ENCODE peak calls at places on chromosomes 6 and 20, in seven cellular contexts. V is A549, H is ovary, F is transverse colon, T is sigmoid colon, Y is SK-N-SH, C is stomach. S is an unnamed sample.

GRCh38 chr20:22492497-22492896 is 91.9 kb downstream of the FOXA2 start:
- DNase-seq in V (peak), H (no peak), F (no peak), T (no peak), Y (no peak), C (no peak), S (no peak)

GRCh38 chr6:159606786-159607185 is 86.3 kb downstream of the SOD2 start:
- DNase-seq in V (no peak), H (no peak), F (no peak), T (no peak), Y (no peak), C (no peak), S (no peak)

GRCh38 chr6:19837511-19838441 is 606 bp downstream of the ID4 start:
- DNase-seq in V (peak), H (peak), F (peak), T (peak), Y (peak), C (peak), S (no peak)

GRCh38 chr6:11196511-11197174 is 35.8 kb downstream of the NEDD9 start:
- DNase-seq in V (no peak), H (no peak), F (no peak), T (no peak), Y (no peak), C (no peak), S (no peak)

GRCh38 chr6:133983099-133983939 is 30.3 kb downstream of the TBPL1 start:
- DNase-seq in V (no peak), H (peak), F (no peak), T (no peak), Y (no peak), C (no peak), S (peak)

GRCh38 chr6:157763129-157763893 is 59.7 kb upstream of the SNX9 start:
- DNase-seq in V (peak), H (peak), F (peak), T (peak), Y (no peak), C (peak), S (peak)

GRCh38 chr20:46840054-46840729 is 54.5 kb upstream of the EYA2 start:
- DNase-seq in V (no peak), H (no peak), F (no peak), T (no peak), Y (no peak), C (no peak), S (no peak)

GRCh38 chr20:22414354-22414753 is 170.0 kb downstream of the FOXA2 start:
- DNase-seq in V (peak), H (no peak), F (no peak), T (no peak), Y (no peak), C (no peak), S (peak)

GRCh38 chr6:45923831-45924391 is 91.7 kb downstream of the CLIC5 start:
- DNase-seq in V (no peak), H (no peak), F (no peak), T (no peak), Y (no peak), C (no peak), S (no peak)

GRCh38 chr6:129567374-129567773 is 142.6 kb downstream of the ARHGAP18 start:
- DNase-seq in V (peak), H (no peak), F (no peak), T (no peak), Y (no peak), C (no peak), S (peak)

GRCh38 chr20:11395581-11395980 is 522.1 kb upstream of the BTBD3 start:
- DNase-seq in V (no peak), H (no peak), F (no peak), T (no peak), Y (no peak), C (no peak), S (no peak)

GRCh38 chr20:48147326-48147725 is 362.0 kb upstream of the SULF2 start:
- DNase-seq in V (no peak), H (peak), F (no peak), T (no peak), Y (no peak), C (no peak), S (no peak)

GRCh38 chr6:130466052-130466743 is 100.4 kb downstream of the TMEM200A start:
- DNase-seq in V (no peak), H (no peak), F (no peak), T (no peak), Y (no peak), C (no peak), S (no peak)

GRCh38 chr6:16132909-16133308 is 4.0 kb downstream of the MYLIP start:
- DNase-seq in V (no peak), H (no peak), F (no peak), T (no peak), Y (peak), C (no peak), S (no peak)

GRCh38 chr6:129317931-129318820 is 391.8 kb downstream of the ARHGAP18 start:
- DNase-seq in V (peak), H (no peak), F (no peak), T (no peak), Y (no peak), C (no peak), S (no peak)

GRCh38 chr20:11807070-11807741 is 110.5 kb upstream of the BTBD3 start:
- DNase-seq in V (peak), H (no peak), F (no peak), T (no peak), Y (no peak), C (no peak), S (no peak)

GRCh38 chr6:109894181-109894580 is 83.9 kb upstream of the GPR6 start:
- DNase-seq in V (no peak), H (no peak), F (no peak), T (no peak), Y (no peak), C (no peak), S (no peak)

GRCh38 chr20:17523326-17523725 is 7.9 kb downstream of the BFSP1 start:
- DNase-seq in V (no peak), H (no peak), F (no peak), T (peak), Y (no peak), C (no peak), S (no peak)

GRCh38 chr20:44251284-44251683 is 4.2 kb downstream of the GDAP1L1 start:
- DNase-seq in V (no peak), H (no peak), F (no peak), T (no peak), Y (no peak), C (no peak), S (no peak)

GRCh38 chr6:53984163-53984562 is 127.1 kb upstream of the MLIP start:
- DNase-seq in V (peak), H (no peak), F (no peak), T (no peak), Y (no peak), C (no peak), S (no peak)

GRCh38 chr6:158793432-158793831 is 25.7 kb downstream of the EZR start:
- DNase-seq in V (peak), H (no peak), F (peak), T (no peak), Y (peak), C (peak), S (peak)

GRCh38 chr6:79450984-79451383 is 86.2 kb downstream of the LCA5 start:
- DNase-seq in V (no peak), H (no peak), F (no peak), T (no peak), Y (no peak), C (no peak), S (no peak)

GRCh38 chr20:38260025-38260377 is 534 bp downstream of the KIAA1755 start:
- DNase-seq in V (no peak), H (no peak), F (no peak), T (no peak), Y (peak), C (no peak), S (no peak)

GRCh38 chr20:40359127-40359892 is 329.7 kb downstream of the MAFB start:
- DNase-seq in V (no peak), H (no peak), F (no peak), T (no peak), Y (no peak), C (no peak), S (no peak)

GRCh38 chr6:14165091-14165490 is 47.5 kb downstream of the CD83 start:
- DNase-seq in V (no peak), H (no peak), F (no peak), T (no peak), Y (no peak), C (no peak), S (no peak)

GRCh38 chr20:9591080-9591479 is 76.7 kb downstream of the LAMP5 start:
- DNase-seq in V (no peak), H (no peak), F (no peak), T (no peak), Y (no peak), C (no peak), S (no peak)

GRCh38 chr6:17612048-17612447 is 11.9 kb downstream of the FAM8A1 start:
- DNase-seq in V (no peak), H (no peak), F (no peak), T (no peak), Y (no peak), C (no peak), S (no peak)

GRCh38 chr6:3176562-3177355 is 19.4 kb upstream of the TUBB2A start:
- DNase-seq in V (peak), H (no peak), F (no peak), T (no peak), Y (no peak), C (no peak), S (peak)

DNA sequence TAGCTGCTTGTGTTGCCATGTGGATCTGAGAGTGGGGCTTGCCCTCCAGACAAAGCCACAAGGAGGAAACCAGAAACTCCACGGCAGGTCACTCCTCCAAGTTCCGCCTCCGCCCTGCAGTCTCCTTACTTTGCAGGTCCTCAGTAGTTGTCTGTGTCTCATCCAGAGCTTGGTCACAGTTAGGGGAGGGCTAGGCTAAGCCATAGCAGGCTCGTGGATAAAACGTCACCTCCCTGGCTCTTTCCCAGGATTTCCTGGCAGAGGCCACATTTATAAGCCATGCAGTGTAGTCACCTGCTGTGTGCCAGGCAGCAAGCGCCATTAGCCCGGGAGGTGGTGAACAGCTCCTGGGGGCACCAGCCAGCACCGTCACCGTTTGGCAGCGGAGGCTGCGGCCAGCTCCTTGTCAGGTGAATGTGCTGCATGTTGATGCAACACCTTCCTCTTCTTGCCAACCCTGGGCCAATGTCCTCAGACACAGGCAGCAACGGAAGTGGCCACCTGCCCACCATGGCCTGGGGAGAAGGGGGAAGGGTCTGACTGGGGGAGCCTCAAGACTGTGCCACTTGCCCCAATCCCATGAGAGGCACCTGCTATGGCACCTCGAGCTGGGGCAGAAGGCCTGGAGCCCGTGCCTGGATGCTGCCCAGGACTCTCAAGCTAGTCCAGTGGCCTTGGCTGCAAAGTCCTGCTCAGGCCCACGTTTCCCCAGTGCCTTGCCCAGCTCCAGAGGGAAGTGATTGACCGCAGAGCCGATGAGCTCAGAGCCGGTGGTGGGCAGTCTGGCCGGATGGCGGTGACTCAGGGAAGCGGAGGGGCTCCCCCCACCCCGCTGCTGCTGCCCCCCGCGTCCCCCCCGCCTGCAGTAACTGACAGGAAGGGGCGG is 39.0 kb upstream of the SLCO4A1 start:
- DNase-seq in V (no peak), H (no peak), F (peak), T (peak), Y (no peak), C (peak), S (no peak)
- TF ChIP-seq CTCF in V (no peak), H (no peak), F (no peak), T (no peak), Y (no peak), C (no peak), S (no peak)

DNA sequence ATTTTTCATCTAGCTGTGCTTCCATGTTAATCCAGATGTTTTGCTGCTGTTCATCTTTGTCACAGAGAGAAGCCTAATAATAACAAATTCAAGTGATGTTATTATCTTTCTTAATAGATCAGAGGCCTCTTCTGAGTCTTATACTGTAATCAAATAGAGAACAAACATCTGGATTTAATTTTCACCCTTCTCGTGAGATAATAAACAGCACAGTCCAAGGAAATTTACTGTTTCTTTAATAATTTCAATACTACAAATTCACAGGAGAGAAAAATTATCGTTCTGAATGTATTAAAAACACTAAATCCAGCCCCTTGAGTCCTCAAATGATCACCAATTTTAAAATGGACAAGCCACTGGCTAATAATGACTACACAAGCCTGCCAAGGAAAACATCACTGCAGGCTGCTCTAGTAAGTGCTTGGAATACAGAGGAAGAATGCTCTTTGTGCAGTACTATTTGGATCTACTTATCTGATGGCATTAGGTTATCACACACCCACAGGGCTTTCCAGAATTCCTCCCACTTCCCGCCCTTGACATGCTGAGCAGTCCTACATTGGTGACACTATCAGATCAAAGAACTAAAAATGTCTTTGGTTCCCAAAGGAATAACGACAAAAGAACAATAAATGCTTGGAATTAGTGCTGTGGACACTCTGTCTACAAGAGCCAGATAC is 38.2 kb downstream of the SYNE1 start:
- DNase-seq in V (no peak), H (no peak), F (no peak), T (no peak), Y (peak), C (no peak), S (no peak)
- TF ChIP-seq EP300 in V (no peak), H (no peak), F (no peak), T (no peak), Y (peak), C (no peak), S (no peak)

GRCh38 chr6:123777554-123777953 is 26.1 kb upstream of the NKAIN2 start:
- DNase-seq in V (no peak), H (no peak), F (no peak), T (no peak), Y (no peak), C (no peak), S (no peak)
- TF ChIP-seq CTCF in V (no peak), H (no peak), F (no peak), T (no peak), Y (peak), C (no peak), S (peak)

GRCh38 chr6:291697-292505 is at the start of gene DUSP22:
- DNase-seq in V (peak), H (peak), F (peak), T (peak), Y (peak), C (peak), S (peak)
- TF ChIP-seq EP300 in V (no peak), H (no peak), F (peak), T (no peak), Y (no peak), C (no peak), S (no peak)

GRCh38 chr20:757509-757908 is 10.8 kb downstream of the SLC52A3 start:
- DNase-seq in V (no peak), H (no peak), F (no peak), T (no peak), Y (no peak), C (no peak), S (no peak)

GRCh38 chr20:755931-756330 is 12.4 kb downstream of the SLC52A3 start:
- DNase-seq in V (no peak), H (no peak), F (no peak), T (no peak), Y (no peak), C (no peak), S (no peak)

GRCh38 chr20:764255-764654 is 4.0 kb downstream of the SLC52A3 start:
- DNase-seq in V (no peak), H (no peak), F (no peak), T (no peak), Y (no peak), C (no peak), S (no peak)

GRCh38 chr20:761418-762381 is 6.6 kb downstream of the SLC52A3 start:
- DNase-seq in V (no peak), H (no peak), F (no peak), T (no peak), Y (no peak), C (no peak), S (no peak)

GRCh38 chr20:760751-761417 is 7.4 kb downstream of the SLC52A3 start:
- DNase-seq in V (peak), H (no peak), F (no peak), T (no peak), Y (peak), C (no peak), S (peak)
- TF ChIP-seq CTCF in V (peak), H (no peak), F (peak), T (peak), Y (peak), C (peak), S (peak)